ENCODE peak calls at places on chromosomes 16 and 17, in seven cellular contexts. N, P, C, H, X, U and O are unnamed samples.

GRCh38 chr17:27408891-27409290 is 47.4 kb upstream of the KSR1 start:
- DNase-seq in X (no peak), C (no peak), H (peak), P (no peak), U (no peak), N (no peak), O (peak)

GRCh38 chr17:41335747-41336146 is 14.9 kb downstream of the KRT33A start:
- DNase-seq in X (no peak), P (no peak), H (no peak), U (no peak), N (no peak), C (no peak), O (no peak)

GRCh38 chr16:71210-71539 is 1.3 kb downstream of the RHBDF1 start:
- DNase-seq in C (no peak), X (no peak), P (no peak), N (no peak), H (no peak), U (no peak), O (no peak)

GRCh38 chr17:35252646-35253045 is 9.8 kb downstream of the SLFN5 start:
- DNase-seq in N (no peak), U (no peak), H (no peak), P (no peak), X (no peak), C (no peak), O (peak)

GRCh38 chr17:19750020-19750572 is 2.0 kb upstream of the ALDH3A1 start:
- DNase-seq in U (no peak), X (no peak), P (no peak), N (no peak), H (no peak), C (no peak), O (no peak)

GRCh38 chr16:89923640-89924297 is 627 bp downstream of the TUBB3 start:
- DNase-seq in U (peak), N (no peak), C (no peak), P (no peak), H (no peak), X (no peak), O (no peak)

GRCh38 chr17:13415877-13416416 is 185.8 kb downstream of the HS3ST3A1 start:
- DNase-seq in C (peak), U (no peak), H (no peak), X (no peak), N (no peak), P (no peak), O (peak)

GRCh38 chr16:49977427-49977826 is 47.6 kb upstream of the CNEP1R1 start:
- DNase-seq in N (no peak), H (no peak), U (no peak), P (no peak), X (no peak), C (no peak), O (no peak)

GRCh38 chr17:42843358-42843934 is 934 bp upstream of the AOC2 start:
- DNase-seq in P (peak), H (peak), X (no peak), C (peak), U (peak), N (no peak), O (peak)